ENCODE peak calls at places on chromosome 17, in ten cellular contexts. One of them, this sample, is unnamed.

GRCh38 chr17:78748048-78748729 is 33.9 kb downstream of the CYTH1 start:
- DNase-seq in AG04450: no peak
- DNase-seq in effector CD4-positive, alpha-beta T cell: no peak
- DNase-seq in D341Med: no peak
- DNase-seq in ELF-1: no peak
- DNase-seq in cardiac fibroblast: no peak
- DNase-seq in uterus: no peak
- DNase-seq in astrocyte of the hippocampus: no peak
- DNase-seq in stimulated activated CD8-positive, alpha-beta memory T cell treated with anti-CD3 and anti-CD28 coated beads, Interleukin-15, amount 100 ng/mL, for 1 hour: no peak
- DNase-seq in stomach: no peak
- DNase-seq in this sample: no peak

GRCh38 chr17:42779304-42779941 is 987 bp upstream of the WNK4 start:
- DNase-seq in uterus: no peak
- DNase-seq in astrocyte of the hippocampus: no peak
- DNase-seq in cardiac fibroblast: no peak
- DNase-seq in stimulated activated CD8-positive, alpha-beta memory T cell treated with anti-CD3 and anti-CD28 coated beads, Interleukin-15, amount 100 ng/mL, for 1 hour: no peak
- DNase-seq in D341Med: no peak
- DNase-seq in effector CD4-positive, alpha-beta T cell: no peak
- DNase-seq in ELF-1: peak
- DNase-seq in stomach: no peak
- DNase-seq in AG04450: no peak
- DNase-seq in this sample: no peak

GRCh38 chr17:52170963-52171572 is 12.6 kb upstream of the CA10 start:
- DNase-seq in AG04450: no peak
- DNase-seq in astrocyte of the hippocampus: peak
- DNase-seq in cardiac fibroblast: peak
- DNase-seq in stimulated activated CD8-positive, alpha-beta memory T cell treated with anti-CD3 and anti-CD28 coated beads, Interleukin-15, amount 100 ng/mL, for 1 hour: no peak
- DNase-seq in D341Med: peak
- DNase-seq in effector CD4-positive, alpha-beta T cell: no peak
- DNase-seq in ELF-1: peak
- DNase-seq in uterus: no peak
- DNase-seq in stomach: peak
- DNase-seq in this sample: no peak

GRCh38 chr17:28612936-28613872 is 781 bp downstream of the RSKR start:
- DNase-seq in AG04450: peak
- DNase-seq in cardiac fibroblast: peak
- DNase-seq in stimulated activated CD8-positive, alpha-beta memory T cell treated with anti-CD3 and anti-CD28 coated beads, Interleukin-15, amount 100 ng/mL, for 1 hour: no peak
- DNase-seq in ELF-1: peak
- DNase-seq in astrocyte of the hippocampus: peak
- DNase-seq in stomach: peak
- DNase-seq in uterus: peak
- DNase-seq in D341Med: peak
- DNase-seq in effector CD4-positive, alpha-beta T cell: peak
- DNase-seq in this sample: no peak

GRCh38 chr17:38418693-38419507 is 9.4 kb upstream of the ARHGAP23 start:
- DNase-seq in effector CD4-positive, alpha-beta T cell: no peak
- DNase-seq in D341Med: peak
- DNase-seq in AG04450: no peak
- DNase-seq in uterus: no peak
- DNase-seq in cardiac fibroblast: no peak
- DNase-seq in ELF-1: peak
- DNase-seq in astrocyte of the hippocampus: peak
- DNase-seq in stimulated activated CD8-positive, alpha-beta memory T cell treated with anti-CD3 and anti-CD28 coated beads, Interleukin-15, amount 100 ng/mL, for 1 hour: no peak
- DNase-seq in stomach: no peak
- DNase-seq in this sample: no peak

GRCh38 chr17:81371910-81372760 is 23.1 kb upstream of the BAHCC1 start:
- DNase-seq in stomach: no peak
- DNase-seq in stimulated activated CD8-positive, alpha-beta memory T cell treated with anti-CD3 and anti-CD28 coated beads, Interleukin-15, amount 100 ng/mL, for 1 hour: no peak
- DNase-seq in uterus: no peak
- DNase-seq in cardiac fibroblast: peak
- DNase-seq in astrocyte of the hippocampus: peak
- DNase-seq in AG04450: no peak
- DNase-seq in effector CD4-positive, alpha-beta T cell: no peak
- DNase-seq in ELF-1: peak
- DNase-seq in D341Med: no peak
- DNase-seq in this sample: no peak

GRCh38 chr17:41710472-41711090 is 1.6 kb upstream of the GAST start:
- DNase-seq in ELF-1: no peak
- DNase-seq in uterus: no peak
- DNase-seq in D341Med: no peak
- DNase-seq in AG04450: no peak
- DNase-seq in cardiac fibroblast: peak
- DNase-seq in stimulated activated CD8-positive, alpha-beta memory T cell treated with anti-CD3 and anti-CD28 coated beads, Interleukin-15, amount 100 ng/mL, for 1 hour: no peak
- DNase-seq in stomach: no peak
- DNase-seq in astrocyte of the hippocampus: peak
- DNase-seq in effector CD4-positive, alpha-beta T cell: no peak
- DNase-seq in this sample: no peak

GRCh38 chr17:75625813-75626486 is 7.3 kb upstream of the SMIM5 start:
- DNase-seq in ELF-1: peak
- DNase-seq in D341Med: peak
- DNase-seq in cardiac fibroblast: peak
- DNase-seq in stomach: no peak
- DNase-seq in effector CD4-positive, alpha-beta T cell: no peak
- DNase-seq in AG04450: no peak
- DNase-seq in stimulated activated CD8-positive, alpha-beta memory T cell treated with anti-CD3 and anti-CD28 coated beads, Interleukin-15, amount 100 ng/mL, for 1 hour: no peak
- DNase-seq in uterus: no peak
- DNase-seq in astrocyte of the hippocampus: peak
- DNase-seq in this sample: no peak

GRCh38 chr17:69734656-69735055 is 320.2 kb downstream of the MAP2K6 start:
- DNase-seq in D341Med: no peak
- DNase-seq in stimulated activated CD8-positive, alpha-beta memory T cell treated with anti-CD3 and anti-CD28 coated beads, Interleukin-15, amount 100 ng/mL, for 1 hour: no peak
- DNase-seq in AG04450: no peak
- DNase-seq in stomach: no peak
- DNase-seq in uterus: no peak
- DNase-seq in ELF-1: no peak
- DNase-seq in effector CD4-positive, alpha-beta T cell: no peak
- DNase-seq in astrocyte of the hippocampus: no peak
- DNase-seq in cardiac fibroblast: no peak
- DNase-seq in this sample: no peak

GRCh38 chr17:45814622-45815606 is 29.8 kb upstream of the SPPL2C start:
- DNase-seq in uterus: no peak
- DNase-seq in effector CD4-positive, alpha-beta T cell: no peak
- DNase-seq in D341Med: no peak
- DNase-seq in cardiac fibroblast: no peak
- DNase-seq in stimulated activated CD8-positive, alpha-beta memory T cell treated with anti-CD3 and anti-CD28 coated beads, Interleukin-15, amount 100 ng/mL, for 1 hour: no peak
- DNase-seq in ELF-1: no peak
- DNase-seq in stomach: no peak
- DNase-seq in AG04450: no peak
- DNase-seq in astrocyte of the hippocampus: no peak
- DNase-seq in this sample: no peak

GRCh38 chr17:28407130-28407973 is 1.3 kb upstream of the SLC46A1 start:
- DNase-seq in AG04450: no peak
- DNase-seq in ELF-1: peak
- DNase-seq in D341Med: no peak
- DNase-seq in effector CD4-positive, alpha-beta T cell: no peak
- DNase-seq in astrocyte of the hippocampus: no peak
- DNase-seq in stimulated activated CD8-positive, alpha-beta memory T cell treated with anti-CD3 and anti-CD28 coated beads, Interleukin-15, amount 100 ng/mL, for 1 hour: no peak
- DNase-seq in uterus: no peak
- DNase-seq in stomach: no peak
- DNase-seq in cardiac fibroblast: no peak
- DNase-seq in this sample: no peak

GRCh38 chr17:48954300-48954755 is 9.7 kb upstream of the SNF8 start:
- DNase-seq in stimulated activated CD8-positive, alpha-beta memory T cell treated with anti-CD3 and anti-CD28 coated beads, Interleukin-15, amount 100 ng/mL, for 1 hour: no peak
- DNase-seq in uterus: no peak
- DNase-seq in AG04450: no peak
- DNase-seq in D341Med: no peak
- DNase-seq in cardiac fibroblast: peak
- DNase-seq in effector CD4-positive, alpha-beta T cell: no peak
- DNase-seq in stomach: no peak
- DNase-seq in astrocyte of the hippocampus: peak
- DNase-seq in ELF-1: peak
- DNase-seq in this sample: no peak

GRCh38 chr17:16987830-16988601 is 16.1 kb upstream of the TNFRSF13B start:
- DNase-seq in ELF-1: peak
- DNase-seq in AG04450: peak
- DNase-seq in effector CD4-positive, alpha-beta T cell: no peak
- DNase-seq in stimulated activated CD8-positive, alpha-beta memory T cell treated with anti-CD3 and anti-CD28 coated beads, Interleukin-15, amount 100 ng/mL, for 1 hour: no peak
- DNase-seq in astrocyte of the hippocampus: peak
- DNase-seq in cardiac fibroblast: peak
- DNase-seq in uterus: peak
- DNase-seq in D341Med: no peak
- DNase-seq in stomach: peak
- DNase-seq in this sample: peak

GRCh38 chr17:81612172-81612571 is 24.7 kb downstream of the NPLOC4 start:
- DNase-seq in stimulated activated CD8-positive, alpha-beta memory T cell treated with anti-CD3 and anti-CD28 coated beads, Interleukin-15, amount 100 ng/mL, for 1 hour: no peak
- DNase-seq in AG04450: no peak
- DNase-seq in cardiac fibroblast: no peak
- DNase-seq in uterus: no peak
- DNase-seq in effector CD4-positive, alpha-beta T cell: no peak
- DNase-seq in ELF-1: no peak
- DNase-seq in astrocyte of the hippocampus: no peak
- DNase-seq in D341Med: no peak
- DNase-seq in stomach: no peak
- DNase-seq in this sample: no peak

GRCh38 chr17:44363613-44364159 is at the start of gene FAM171A2:
- DNase-seq in stimulated activated CD8-positive, alpha-beta memory T cell treated with anti-CD3 and anti-CD28 coated beads, Interleukin-15, amount 100 ng/mL, for 1 hour: no peak
- DNase-seq in ELF-1: peak
- DNase-seq in D341Med: peak
- DNase-seq in effector CD4-positive, alpha-beta T cell: peak
- DNase-seq in cardiac fibroblast: peak
- DNase-seq in uterus: peak
- DNase-seq in astrocyte of the hippocampus: peak
- DNase-seq in AG04450: peak
- DNase-seq in stomach: peak
- DNase-seq in this sample: no peak

GRCh38 chr17:65228734-65229390 is 91.7 kb downstream of the RGS9 start:
- DNase-seq in stimulated activated CD8-positive, alpha-beta memory T cell treated with anti-CD3 and anti-CD28 coated beads, Interleukin-15, amount 100 ng/mL, for 1 hour: no peak
- DNase-seq in effector CD4-positive, alpha-beta T cell: no peak
- DNase-seq in uterus: no peak
- DNase-seq in stomach: no peak
- DNase-seq in cardiac fibroblast: peak
- DNase-seq in D341Med: no peak
- DNase-seq in AG04450: no peak
- DNase-seq in astrocyte of the hippocampus: peak
- DNase-seq in ELF-1: no peak
- DNase-seq in this sample: no peak

This sample was measured in HS-5.